ENCODE peak calls at places on chromosomes 11 and 22, in six cellular contexts. V is occipital lobe; H is epithelial cell of esophagus; F is kidney glomerular epithelial cell; Q is stimulated activated CD8-positive, alpha-beta memory T cell treated with anti-CD3 and anti-CD28 coated beads, Interleukin-2, amount 100 ng/mL, for 48 hours; J is HAP-1. W is an unnamed sample.

GRCh38 chr22:23219787-23220484 is 39.6 kb downstream of the BCR start:
- DNase-seq in V (no peak), F (peak; percentile 24), H (peak; percentile 85), Q (peak; percentile 55), J (no peak), W (peak; percentile 19)

GRCh38 chr22:32810241-32811133 is 9.0 kb downstream of the TIMP3 start:
- DNase-seq in Q (no peak), J (no peak), F (no peak), V (no peak), H (peak; percentile 96), W (no peak)

GRCh38 chr22:22835892-22836291 is 51.7 kb upstream of the IGLL5 start:
- DNase-seq in H (no peak), J (no peak), V (no peak), F (no peak), Q (no peak), W (no peak)

GRCh38 chr11:84993386-84993785 is 633.8 kb downstream of the DLG2 start:
- DNase-seq in H (peak; percentile 59), J (no peak), F (no peak), Q (no peak), V (no peak), W (no peak)

GRCh38 chr11:1815751-1816150 is 19.0 kb upstream of the SYT8 start:
- DNase-seq in V (no peak), Q (no peak), H (no peak), J (no peak), F (no peak), W (no peak)

GRCh38 chr11:127074151-127074761 is 73.7 kb upstream of the KIRREL3 start:
- DNase-seq in F (peak; percentile 73), H (peak; percentile 11), Q (no peak), V (peak; percentile 34), J (no peak), W (peak; percentile 71)

GRCh38 chr11:68460741-68461283 is at the start of gene PPP6R3:
- DNase-seq in Q (no peak), F (no peak), J (no peak), V (no peak), H (no peak), W (no peak)

GRCh38 chr11:20668844-20669832 is at the start of gene NELL1:
- DNase-seq in Q (no peak), H (peak; percentile 24), F (no peak), J (peak; percentile 43), V (no peak), W (no peak)

GRCh38 chr11:64870176-64870892 is 8.1 kb downstream of the EHD1 start:
- DNase-seq in V (no peak), H (peak; percentile 31), J (no peak), Q (no peak), F (peak; percentile 50), W (peak; percentile 70)

GRCh38 chr11:2580444-2581050 is 119.2 kb downstream of the KCNQ1OT1 start:
- DNase-seq in Q (no peak), J (no peak), F (no peak), H (no peak), V (no peak), W (no peak)

GRCh38 chr11:2135018-2135569 is 4.1 kb downstream of the IGF2 start:
- DNase-seq in F (no peak), H (no peak), Q (no peak), V (no peak), J (no peak), W (no peak)

GRCh38 chr22:40236131-40236665 is 58.5 kb downstream of the TNRC6B start:
- DNase-seq in F (peak; percentile 23), V (no peak), Q (no peak), J (no peak), H (no peak), W (peak; percentile 25)

GRCh38 chr11:116691779-116692178 is 81.0 kb downstream of the BUD13 start:
- DNase-seq in H (peak; percentile 44), J (peak; percentile 23), Q (peak; percentile 49), V (peak; percentile 25), F (no peak), W (no peak)

GRCh38 chr11:33040862-33041453 is 1.6 kb downstream of the TCP11L1 start:
- DNase-seq in F (no peak), H (no peak), Q (no peak), J (no peak), V (no peak), W (no peak)

GRCh38 chr22:41589260-41589600 is 410 bp downstream of the PMM1 start:
- DNase-seq in H (no peak), V (no peak), F (no peak), J (no peak), Q (peak; percentile 7), W (no peak)

GRCh38 chr11:78315724-78316123 is 101.9 kb downstream of the GAB2 start:
- DNase-seq in V (no peak), F (no peak), J (no peak), H (no peak), Q (no peak), W (no peak)

GRCh38 chr11:60691636-60692035 is 7.8 kb upstream of the MS4A8 start:
- DNase-seq in Q (no peak), J (no peak), H (no peak), V (no peak), F (no peak), W (no peak)

GRCh38 chr11:59857444-59858434 is 8.5 kb downstream of the TCN1 start:
- DNase-seq in H (peak; percentile 68), J (no peak), Q (no peak), F (peak; percentile 32), V (no peak), W (peak; percentile 86)

GRCh38 chr22:21992593-21993237 is 10.1 kb upstream of the TOP3B start:
- DNase-seq in V (no peak), J (no peak), Q (no peak), H (no peak), F (no peak), W (no peak)

GRCh38 chr11:67584205-67584880 is 731 bp downstream of the GSTP1 start:
- DNase-seq in H (peak; percentile 85), J (no peak), Q (no peak), V (no peak), F (no peak), W (peak; percentile 28)

GRCh38 chr11:113176971-113177370 is 137.4 kb upstream of the TTC12 start:
- DNase-seq in Q (no peak), F (peak; percentile 49), V (no peak), J (no peak), H (no peak), W (peak; percentile 60)

GRCh38 chr11:78022397-78023396 is at the start of gene KCTD14:
- DNase-seq in F (no peak), J (no peak), Q (no peak), V (no peak), H (peak; percentile 29), W (no peak)

GRCh38 chr11:17508306-17508705 is 31.7 kb upstream of the ABCC8 start:
- DNase-seq in Q (no peak), J (no peak), F (peak; percentile 91), V (no peak), H (no peak), W (peak; percentile 14)

GRCh38 chr11:96051820-96052219 is 127.9 kb upstream of the MTMR2 start:
- DNase-seq in J (no peak), Q (no peak), H (peak; percentile 12), F (no peak), V (no peak), W (no peak)

GRCh38 chr11:84800755-84801346 is 826.3 kb downstream of the DLG2 start:
- DNase-seq in V (no peak), F (peak; percentile 7), Q (no peak), J (peak; percentile 64), H (peak; percentile 61), W (peak; percentile 31)

GRCh38 chr11:75475767-75476650 is 43.0 kb upstream of the KLHL35 start:
- DNase-seq in Q (peak; percentile 12), F (no peak), J (no peak), V (no peak), H (peak; percentile 72), W (peak; percentile 47)

GRCh38 chr11:59545179-59546020 is 34.1 kb downstream of the OR4D9 start:
- DNase-seq in V (no peak), F (no peak), Q (no peak), J (no peak), H (peak; percentile 86), W (peak; percentile 98)

GRCh38 chr22:24129980-24130379 is 51.3 kb upstream of the SUSD2 start:
- DNase-seq in J (no peak), F (no peak), V (no peak), H (no peak), Q (no peak), W (no peak)

GRCh38 chr11:47357985-47358730 is 5.7 kb upstream of the MYBPC3 start:
- DNase-seq in Q (no peak), F (no peak), H (no peak), V (no peak), J (no peak), W (no peak)

GRCh38 chr11:129701706-129702105 is 113.9 kb upstream of the TMEM45B start:
- DNase-seq in Q (no peak), V (no peak), H (peak; percentile 11), F (no peak), J (no peak), W (no peak)

GRCh38 chr11:3010521-3011275 is 18.6 kb upstream of the NAP1L4 start:
- DNase-seq in F (no peak), V (no peak), H (no peak), Q (no peak), J (no peak), W (no peak)

GRCh38 chr11:106603971-106604370 is 414.3 kb downstream of the GUCY1A2 start:
- DNase-seq in Q (no peak), H (no peak), V (no peak), J (no peak), F (no peak), W (no peak)

GRCh38 chr11:134544095-134544815 is 132.2 kb upstream of the B3GAT1 start:
- DNase-seq in J (no peak), F (no peak), V (no peak), Q (no peak), H (no peak), W (no peak)